ENCODE peak calls at places on chromosomes 3 and 15, in eight cellular contexts. One of them, this sample, is unnamed.

GRCh38 chr15:90907838-90908507 is 4.9 kb downstream of the MAN2A2 start:
- DNase-seq in uterus: no peak
- DNase-seq in A549: no peak
- DNase-seq in ovary: no peak
- DNase-seq in spleen: no peak
- DNase-seq in stomach: no peak
- DNase-seq in body of pancreas: no peak
- DNase-seq in heart left ventricle: no peak
- DNase-seq in this sample: no peak

GRCh38 chr3:99324854-99325253 is 313.5 kb upstream of the COL8A1 start:
- DNase-seq in uterus: no peak
- DNase-seq in A549: no peak
- DNase-seq in ovary: no peak
- DNase-seq in spleen: no peak
- DNase-seq in stomach: no peak
- DNase-seq in body of pancreas: no peak
- DNase-seq in heart left ventricle: no peak
- DNase-seq in this sample: no peak

GRCh38 chr3:25365636-25366035 is 62.4 kb upstream of the RARB start:
- DNase-seq in uterus: no peak
- DNase-seq in A549: no peak
- DNase-seq in ovary: no peak
- DNase-seq in spleen: no peak
- DNase-seq in stomach: no peak
- DNase-seq in body of pancreas: no peak
- DNase-seq in heart left ventricle: no peak
- DNase-seq in this sample: no peak

GRCh38 chr3:128297401-128298138 is 144.3 kb downstream of the EEFSEC start:
- DNase-seq in uterus: no peak
- DNase-seq in A549: no peak
- DNase-seq in ovary: no peak
- DNase-seq in spleen: no peak
- DNase-seq in stomach: peak
- DNase-seq in body of pancreas: no peak
- DNase-seq in heart left ventricle: no peak
- DNase-seq in this sample: peak

GRCh38 chr15:45138814-45139765 is 9.3 kb downstream of the DUOX1 start:
- DNase-seq in uterus: no peak
- DNase-seq in A549: no peak
- DNase-seq in ovary: no peak
- DNase-seq in spleen: peak
- DNase-seq in stomach: peak
- DNase-seq in body of pancreas: no peak
- DNase-seq in heart left ventricle: no peak
- DNase-seq in this sample: no peak

GRCh38 chr3:170593634-170594033 is 7.8 kb upstream of the SLC7A14 start:
- DNase-seq in uterus: no peak
- DNase-seq in A549: no peak
- DNase-seq in ovary: no peak
- DNase-seq in spleen: no peak
- DNase-seq in stomach: no peak
- DNase-seq in body of pancreas: no peak
- DNase-seq in heart left ventricle: no peak
- DNase-seq in this sample: no peak

GRCh38 chr15:77239892-77240608 is 169.1 kb upstream of the TSPAN3 start:
- DNase-seq in uterus: no peak
- DNase-seq in A549: no peak
- DNase-seq in ovary: no peak
- DNase-seq in spleen: no peak
- DNase-seq in stomach: no peak
- DNase-seq in body of pancreas: no peak
- DNase-seq in heart left ventricle: no peak
- DNase-seq in this sample: no peak

GRCh38 chr3:122689587-122689986 is 8.9 kb downstream of the PARP14 start:
- DNase-seq in uterus: no peak
- DNase-seq in A549: no peak
- DNase-seq in ovary: no peak
- DNase-seq in spleen: no peak
- DNase-seq in stomach: no peak
- DNase-seq in body of pancreas: no peak
- DNase-seq in heart left ventricle: no peak
- DNase-seq in this sample: no peak

GRCh38 chr15:90419738-90420487 is 31.9 kb downstream of the IQGAP1 start:
- DNase-seq in uterus: no peak
- DNase-seq in A549: peak
- DNase-seq in ovary: no peak
- DNase-seq in spleen: no peak
- DNase-seq in stomach: no peak
- DNase-seq in body of pancreas: no peak
- DNase-seq in heart left ventricle: no peak
- DNase-seq in this sample: no peak

GRCh38 chr15:38217788-38218609 is 34.6 kb upstream of the SPRED1 start:
- DNase-seq in uterus: no peak
- DNase-seq in A549: no peak
- DNase-seq in ovary: no peak
- DNase-seq in spleen: no peak
- DNase-seq in stomach: no peak
- DNase-seq in body of pancreas: no peak
- DNase-seq in heart left ventricle: no peak
- DNase-seq in this sample: no peak

GRCh38 chr3:123489400-123490004 is 40.6 kb upstream of the ADCY5 start:
- DNase-seq in uterus: peak
- DNase-seq in A549: peak
- DNase-seq in ovary: peak
- DNase-seq in spleen: no peak
- DNase-seq in stomach: peak
- DNase-seq in body of pancreas: peak
- DNase-seq in heart left ventricle: peak
- DNase-seq in this sample: peak

GRCh38 chr15:78306176-78306774 is 6.9 kb upstream of the SKIC8 start:
- DNase-seq in uterus: no peak
- DNase-seq in A549: no peak
- DNase-seq in ovary: no peak
- DNase-seq in spleen: no peak
- DNase-seq in stomach: no peak
- DNase-seq in body of pancreas: no peak
- DNase-seq in heart left ventricle: no peak
- DNase-seq in this sample: no peak

DNA sequence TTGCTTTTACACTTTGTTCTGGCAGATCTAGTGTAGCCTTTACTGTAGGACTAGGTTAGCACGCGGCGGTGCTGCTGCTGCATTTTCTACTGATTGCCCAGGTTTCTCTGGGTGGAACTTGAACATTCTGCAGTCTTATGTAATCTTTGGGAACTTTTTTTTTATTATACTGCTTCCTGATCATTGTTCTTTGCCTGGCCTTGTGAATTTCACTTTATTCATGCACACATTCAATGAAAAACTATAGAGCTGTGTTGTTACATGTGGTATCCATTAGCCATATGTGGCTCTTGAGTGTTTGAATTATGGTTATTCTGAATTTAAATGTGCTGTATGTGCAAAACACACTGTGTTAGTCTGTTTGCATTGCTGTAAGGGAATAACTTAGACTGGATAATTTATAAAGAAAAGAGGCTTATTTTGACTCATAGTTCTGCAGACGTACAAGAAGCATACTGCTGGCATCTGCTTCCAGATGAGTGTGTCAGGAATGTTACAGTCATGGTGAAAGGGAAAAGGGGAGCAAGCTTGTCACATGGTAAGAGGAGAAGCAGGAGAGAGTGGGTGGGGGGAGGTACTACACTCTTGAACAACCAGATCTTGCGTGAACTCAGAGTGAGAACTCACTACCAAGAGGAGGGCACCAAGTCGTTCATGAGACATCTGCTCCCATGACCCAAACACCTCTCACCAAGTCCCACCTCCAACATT is 26.5 kb downstream of the MEF2A start:
- DNase-seq in uterus: no peak
- DNase-seq in A549: no peak
- DNase-seq in ovary: no peak
- DNase-seq in spleen: no peak
- DNase-seq in stomach: no peak
- DNase-seq in body of pancreas: no peak
- DNase-seq in heart left ventricle: no peak
- DNase-seq in this sample: no peak
- H3K4me3 ChIP-seq in uterus: no peak
- H3K4me3 ChIP-seq in A549: no peak
- H3K4me3 ChIP-seq in ovary: no peak
- H3K4me3 ChIP-seq in spleen: no peak
- H3K4me3 ChIP-seq in stomach: no peak
- H3K4me3 ChIP-seq in body of pancreas: no peak
- H3K4me3 ChIP-seq in heart left ventricle: no peak
- H3K4me3 ChIP-seq in this sample: no peak

DNA sequence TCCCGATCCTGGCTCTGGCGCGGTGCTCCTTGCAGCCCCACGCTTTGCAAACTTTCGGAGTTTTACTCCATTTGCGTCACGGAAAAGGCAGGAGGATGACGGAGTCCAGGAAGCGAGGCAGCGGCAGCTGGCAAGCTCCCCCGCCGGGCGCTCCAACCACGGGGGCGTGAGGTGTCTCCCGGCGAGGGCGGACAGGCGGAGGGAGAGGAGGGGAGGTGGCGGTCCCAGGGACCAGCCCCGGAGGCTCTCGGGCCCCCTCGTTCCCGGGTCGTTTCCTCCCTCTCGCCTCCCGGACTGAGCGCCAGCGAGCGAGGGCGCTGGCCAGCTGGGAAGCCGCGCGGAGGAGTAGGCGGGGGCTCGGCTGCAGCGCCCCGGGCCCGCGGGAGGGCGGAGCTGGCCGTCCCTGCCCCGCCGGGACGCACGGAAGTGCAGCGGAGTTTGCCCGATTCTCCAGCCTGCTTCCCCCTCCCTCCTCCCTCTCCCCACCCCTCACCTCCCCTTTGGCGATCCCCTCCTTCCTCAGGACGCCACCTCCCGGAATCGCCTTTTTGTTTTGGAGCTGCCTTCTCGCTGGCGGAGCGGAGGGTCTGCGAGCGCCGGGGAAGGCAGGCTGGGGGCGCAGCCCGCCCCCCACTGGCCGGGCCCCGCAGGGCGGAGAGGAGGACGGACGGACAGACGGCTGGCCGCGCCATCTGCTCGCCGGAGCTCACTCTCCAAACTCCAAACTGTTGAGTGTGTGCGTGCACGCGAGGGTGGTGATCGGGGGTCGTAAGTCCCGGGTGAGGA is at the start of gene SNX33:
- DNase-seq in uterus: peak
- DNase-seq in A549: peak
- DNase-seq in ovary: peak
- DNase-seq in spleen: peak
- DNase-seq in stomach: peak
- DNase-seq in body of pancreas: peak
- DNase-seq in heart left ventricle: peak
- DNase-seq in this sample: peak
- TF ChIP-seq POLR2A in uterus: no peak
- TF ChIP-seq POLR2A in A549: peak
- TF ChIP-seq POLR2A in ovary: peak
- TF ChIP-seq POLR2A in spleen: no peak
- TF ChIP-seq POLR2A in stomach: no peak
- TF ChIP-seq POLR2A in body of pancreas: peak
- TF ChIP-seq POLR2A in heart left ventricle: no peak
- TF ChIP-seq POLR2A in this sample: peak

GRCh38 chr3:197006860-197007259 is 22.8 kb downstream of the MELTF start:
- DNase-seq in uterus: no peak
- DNase-seq in A549: no peak
- DNase-seq in ovary: no peak
- DNase-seq in spleen: no peak
- DNase-seq in stomach: no peak
- DNase-seq in body of pancreas: no peak
- DNase-seq in heart left ventricle: no peak
- DNase-seq in this sample: no peak
- H3K4me3 ChIP-seq in uterus: no peak
- H3K4me3 ChIP-seq in A549: no peak
- H3K4me3 ChIP-seq in ovary: no peak
- H3K4me3 ChIP-seq in spleen: no peak
- H3K4me3 ChIP-seq in stomach: no peak
- H3K4me3 ChIP-seq in body of pancreas: no peak
- H3K4me3 ChIP-seq in heart left ventricle: no peak
- H3K4me3 ChIP-seq in this sample: no peak

GRCh38 chr3:195856410-195857084 is 44.8 kb upstream of the MUC4 start:
- DNase-seq in uterus: no peak
- DNase-seq in A549: no peak
- DNase-seq in ovary: no peak
- DNase-seq in spleen: no peak
- DNase-seq in stomach: no peak
- DNase-seq in body of pancreas: no peak
- DNase-seq in heart left ventricle: no peak
- DNase-seq in this sample: no peak
- TF ChIP-seq POLR2A in uterus: no peak
- TF ChIP-seq POLR2A in A549: no peak
- TF ChIP-seq POLR2A in ovary: no peak
- TF ChIP-seq POLR2A in spleen: no peak
- TF ChIP-seq POLR2A in stomach: no peak
- TF ChIP-seq POLR2A in body of pancreas: no peak
- TF ChIP-seq POLR2A in heart left ventricle: no peak
- TF ChIP-seq POLR2A in this sample: no peak

GRCh38 chr3:186382217-186382885 is 20.3 kb upstream of the DGKG start:
- DNase-seq in uterus: no peak
- DNase-seq in A549: no peak
- DNase-seq in ovary: no peak
- DNase-seq in spleen: no peak
- DNase-seq in stomach: no peak
- DNase-seq in body of pancreas: no peak
- DNase-seq in heart left ventricle: no peak
- DNase-seq in this sample: peak
- H3K4me3 ChIP-seq in uterus: no peak
- H3K4me3 ChIP-seq in A549: no peak
- H3K4me3 ChIP-seq in ovary: no peak
- H3K4me3 ChIP-seq in spleen: no peak
- H3K4me3 ChIP-seq in stomach: no peak
- H3K4me3 ChIP-seq in body of pancreas: no peak
- H3K4me3 ChIP-seq in heart left ventricle: no peak
- H3K4me3 ChIP-seq in this sample: no peak

DNA sequence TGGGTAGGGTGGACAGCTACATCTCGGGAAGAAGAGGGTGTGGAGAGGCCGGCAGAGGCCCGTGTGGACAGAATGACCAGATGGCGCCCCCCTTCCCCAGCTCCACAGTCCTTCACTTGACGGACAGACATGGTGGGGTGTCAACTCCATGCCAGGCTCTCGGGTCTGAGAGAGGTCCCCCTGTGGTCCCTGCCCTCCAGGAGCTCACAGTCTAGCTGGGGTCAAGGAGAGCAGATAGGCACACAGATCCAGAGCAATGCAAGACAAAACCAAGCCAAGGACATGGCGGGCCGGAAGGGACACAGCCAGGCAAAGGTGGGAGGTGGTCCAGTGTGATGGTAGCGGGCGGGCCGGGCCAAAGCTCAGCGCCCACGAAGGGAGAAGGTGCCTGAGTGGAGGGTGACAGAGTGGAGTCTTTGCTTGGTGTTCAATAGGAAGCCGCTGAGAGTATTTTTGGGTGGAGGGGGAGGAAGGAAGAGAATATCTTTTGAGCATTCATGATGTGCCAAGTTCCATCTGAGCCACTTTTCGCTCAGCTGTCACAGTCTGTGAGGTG is 72.1 kb upstream of the SEC13 start:
- DNase-seq in uterus: no peak
- DNase-seq in A549: no peak
- DNase-seq in ovary: no peak
- DNase-seq in spleen: peak
- DNase-seq in stomach: no peak
- DNase-seq in body of pancreas: no peak
- DNase-seq in heart left ventricle: no peak
- DNase-seq in this sample: no peak
- TF ChIP-seq POLR2A in uterus: no peak
- TF ChIP-seq POLR2A in A549: no peak
- TF ChIP-seq POLR2A in ovary: no peak
- TF ChIP-seq POLR2A in spleen: no peak
- TF ChIP-seq POLR2A in stomach: no peak
- TF ChIP-seq POLR2A in body of pancreas: no peak
- TF ChIP-seq POLR2A in heart left ventricle: no peak
- TF ChIP-seq POLR2A in this sample: no peak

This sample was measured in thyroid gland.